ENCODE peak calls at places on chromosome 21, in nine cellular contexts. D is endothelial cell, J is glutamatergic neuron, X is AG10803, A is IMR-90, P is MM.1S, W is stomach, U is mucosa of descending colon, I is endothelial cell of umbilical vein. G is an unnamed sample.
A peak's percentile ranks its signal among the peaks of the same experiment; 100 is the strongest.

GRCh38 chr21:42201615-42202161 is 17.3 kb upstream of the ABCG1 start:
- DNase-seq in D (no peak), J (no peak), X (no peak), A (no peak), P (no peak), W (no peak), U (no peak), I (no peak), G (no peak)

GRCh38 chr21:28193189-28193588 is 799.5 kb downstream of the LTN1 start:
- DNase-seq in D (no peak), J (no peak), X (no peak), A (no peak), P (no peak), W (no peak), U (no peak), I (no peak), G (no peak)

GRCh38 chr21:29691616-29692491 is 247.9 kb downstream of the GRIK1 start:
- DNase-seq in D (no peak), J (no peak), X (no peak), A (no peak), P (no peak), W (no peak), U (no peak), I (no peak), G (no peak)

GRCh38 chr21:21481238-21481637 is 483.0 kb downstream of the NCAM2 start:
- DNase-seq in D (no peak), J (no peak), X (no peak), A (peak; percentile 2), P (no peak), W (no peak), U (no peak), I (no peak), G (no peak)

GRCh38 chr21:43361493-43362296 is 65.2 kb downstream of the SIK1 start:
- DNase-seq in D (no peak), J (no peak), X (peak; percentile 82), A (peak; percentile 79), P (peak; percentile 98), W (no peak), U (peak; percentile 47), I (peak; percentile 16), G (no peak)

GRCh38 chr21:42794551-42794950 is 84.8 kb downstream of the WDR4 start:
- DNase-seq in D (no peak), J (no peak), X (no peak), A (no peak), P (no peak), W (no peak), U (no peak), I (no peak), G (no peak)

GRCh38 chr21:43269461-43269860 is 100.7 kb downstream of the CRYAA start:
- DNase-seq in D (peak; percentile 36), J (no peak), X (no peak), A (no peak), P (no peak), W (no peak), U (no peak), I (no peak), G (no peak)

GRCh38 chr21:22791986-22792560 is 1793.9 kb downstream of the NCAM2 start:
- DNase-seq in D (peak; percentile 11), J (no peak), X (peak; percentile 37), A (peak; percentile 38), P (peak; percentile 49), W (no peak), U (peak; percentile 38), I (peak; percentile 77), G (no peak)

GRCh38 chr21:36166705-36167104 is 10.1 kb downstream of the DOP1B start:
- DNase-seq in D (no peak), J (peak; percentile 54), X (no peak), A (no peak), P (no peak), W (no peak), U (peak; percentile 51), I (no peak), G (no peak)

GRCh38 chr21:17438642-17439041 is 74.2 kb upstream of the CXADR start:
- DNase-seq in D (no peak), J (peak; percentile 41), X (no peak), A (no peak), P (no peak), W (no peak), U (no peak), I (no peak), G (no peak)

GRCh38 chr21:28431022-28431421 is 561.7 kb downstream of the LTN1 start:
- DNase-seq in D (no peak), J (no peak), X (no peak), A (peak; percentile 66), P (no peak), W (no peak), U (no peak), I (no peak), G (no peak)

GRCh38 chr21:39385299-39386145 is 36.6 kb upstream of the HMGN1 start:
- DNase-seq in D (peak; percentile 33), J (peak; percentile 48), X (peak; percentile 77), A (peak; percentile 75), P (no peak), W (peak; percentile 92), U (peak; percentile 88), I (peak; percentile 77), G (no peak)

GRCh38 chr21:36156815-36157670 is at the start of gene DOP1B:
- DNase-seq in D (no peak), J (peak; percentile 65), X (no peak), A (no peak), P (peak; percentile 53), W (no peak), U (peak; percentile 73), I (peak; percentile 23), G (peak; percentile 69)

GRCh38 chr21:42724226-42724920 is 71.0 kb downstream of the PDE9A start:
- DNase-seq in D (no peak), J (no peak), X (peak; percentile 83), A (peak; percentile 92), P (no peak), W (no peak), U (peak; percentile 85), I (peak; percentile 7), G (no peak)

GRCh38 chr21:33543505-33544129 is 779 bp downstream of the SON start:
- DNase-seq in D (peak; percentile 80), J (peak; percentile 86), X (no peak), A (no peak), P (no peak), W (peak; percentile 72), U (peak; percentile 81), I (peak; percentile 61), G (peak; percentile 79)

GRCh38 chr21:16597768-16598167 is 868.0 kb downstream of the USP25 start:
- DNase-seq in D (no peak), J (no peak), X (no peak), A (no peak), P (no peak), W (no peak), U (no peak), I (no peak), G (no peak)

GRCh38 chr21:10425856-10426255 is 95.5 kb upstream of the TPTE start:
- DNase-seq in D (no peak), J (no peak), X (no peak), A (no peak), P (no peak), W (no peak), U (no peak), I (no peak), G (no peak)

GRCh38 chr21:44910229-44911065 is 10.3 kb downstream of the ITGB2 start:
- DNase-seq in D (no peak), J (no peak), X (no peak), A (no peak), P (no peak), W (no peak), U (no peak), I (no peak), G (no peak)

GRCh38 chr21:44912158-44912473 is 8.6 kb downstream of the ITGB2 start:
- DNase-seq in D (no peak), J (no peak), X (no peak), A (no peak), P (no peak), W (no peak), U (no peak), I (no peak), G (no peak)

GRCh38 chr21:44909719-44910118 is 11.0 kb downstream of the ITGB2 start:
- DNase-seq in D (no peak), J (no peak), X (no peak), A (no peak), P (no peak), W (no peak), U (no peak), I (no peak), G (no peak)

GRCh38 chr21:44911384-44912157 is 9.1 kb downstream of the ITGB2 start:
- DNase-seq in D (no peak), J (no peak), X (no peak), A (no peak), P (no peak), W (peak; percentile 89), U (peak; percentile 94), I (peak; percentile 71), G (no peak)

DNA sequence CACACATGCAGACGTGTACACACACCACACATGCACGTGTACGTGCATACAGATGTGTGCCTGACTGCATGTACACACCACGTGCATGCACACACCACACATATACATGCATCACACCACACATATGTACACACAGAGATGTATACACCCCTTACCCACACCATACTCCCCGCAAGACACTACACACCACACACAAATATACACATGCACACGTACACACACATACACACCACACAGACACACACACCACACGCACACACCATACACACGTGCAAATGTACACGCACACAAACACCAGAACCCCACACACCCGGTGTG is 9.7 kb downstream of the ITGB2 start:
- DNase-seq in D (no peak), J (no peak), X (no peak), A (no peak), P (no peak), W (no peak), U (no peak), I (no peak), G (no peak)
- TF ChIP-seq CTCF in D (no peak), J (no peak), X (no peak), A (no peak), P (no peak), W (no peak), U (no peak), I (no peak), G (no peak)

GRCh38 chr21:46097826-46098286 is at the start of gene COL6A2:
- DNase-seq in D (peak; percentile 76), J (peak; percentile 76), X (peak; percentile 74), A (peak; percentile 71), P (no peak), W (peak; percentile 45), U (peak; percentile 46), I (no peak), G (peak; percentile 78)
- TF ChIP-seq CTCF in D (peak; percentile 37), J (no peak), X (no peak), A (peak; percentile 42), P (no peak), W (peak; percentile 14), U (no peak), I (no peak), G (peak; percentile 53)

GRCh38 chr21:40466893-40467483 is 380.0 kb downstream of the DSCAM start:
- DNase-seq in D (no peak), J (no peak), X (peak; percentile 0), A (no peak), P (peak; percentile 68), W (no peak), U (peak; percentile 25), I (no peak), G (no peak)
- TF ChIP-seq CTCF in D (peak; percentile 45), J (peak; percentile 67), X (peak; percentile 35), A (peak; percentile 18), P (peak; percentile 81), W (no peak), U (no peak), I (no peak), G (peak; percentile 84)

GRCh38 chr21:24045775-24046215 is 1561.5 kb downstream of the MRPL39 start:
- DNase-seq in D (peak; percentile 18), J (peak; percentile 66), X (no peak), A (peak; percentile 99), P (peak; percentile 57), W (peak; percentile 66), U (peak; percentile 39), I (peak; percentile 98), G (no peak)
- TF ChIP-seq CTCF in D (no peak), J (peak; percentile 61), X (no peak), A (peak; percentile 57), P (peak; percentile 69), W (peak; percentile 7), U (no peak), I (peak; percentile 46), G (peak; percentile 41)